ENCODE peak calls at places on chromosomes 5 and 9, in six cellular contexts. G is GM13977, X is psoas muscle, C is left colon, B is GM10248, S is kidney. R is an unnamed sample.
A peak's percentile ranks its signal among the peaks of the same experiment; 100 is the strongest.

GRCh38 chr9:69771775-69772418 is 12.1 kb upstream of the PTAR1 start:
- DNase-seq in G (no peak), X (no peak), C (no peak), B (no peak), S (no peak), R (no peak)

GRCh38 chr5:32462618-32463017 is 18.1 kb upstream of the ZFR start:
- DNase-seq in G (no peak), X (no peak), C (no peak), B (no peak), S (no peak), R (no peak)

GRCh38 chr5:12248831-12249230 is 344.6 kb upstream of the CTNND2 start:
- DNase-seq in G (no peak), X (no peak), C (no peak), B (no peak), S (no peak), R (no peak)

GRCh38 chr5:159775890-159776289 is 140.4 kb upstream of the ADRA1B start:
- DNase-seq in G (no peak), X (no peak), C (no peak), B (no peak), S (no peak), R (no peak)

GRCh38 chr5:31534527-31535046 is 2.5 kb downstream of the C5orf22 start:
- DNase-seq in G (no peak), X (no peak), C (no peak), B (no peak), S (no peak), R (no peak)

GRCh38 chr9:127122176-127123151 is at the start of gene ANGPTL2:
- DNase-seq in G (peak; percentile 73), X (peak; percentile 92), C (peak; percentile 84), B (peak; percentile 37), S (peak; percentile 97), R (peak; percentile 97)

GRCh38 chr5:73702951-73703350 is 77.0 kb downstream of the ARHGEF28 start:
- DNase-seq in G (no peak), X (no peak), C (no peak), B (no peak), S (no peak), R (no peak)

GRCh38 chr9:90124961-90125360 is 517.7 kb downstream of the DIRAS2 start:
- DNase-seq in G (no peak), X (no peak), C (no peak), B (no peak), S (no peak), R (no peak)

GRCh38 chr9:100216178-100216787 is 117.2 kb downstream of the INVS start:
- DNase-seq in G (peak; percentile 27), X (peak; percentile 37), C (no peak), B (peak; percentile 55), S (no peak), R (no peak)

GRCh38 chr5:93257616-93258015 is 323.4 kb downstream of the NR2F1-AS1 start:
- DNase-seq in G (no peak), X (no peak), C (no peak), B (no peak), S (no peak), R (no peak)

GRCh38 chr9:91500509-91501011 is 76.9 kb upstream of the NFIL3 start:
- DNase-seq in G (no peak), X (no peak), C (no peak), B (no peak), S (no peak), R (no peak)

GRCh38 chr9:75238311-75238976 is 150.1 kb downstream of the OSTF1 start:
- DNase-seq in G (peak; percentile 28), X (no peak), C (peak; percentile 52), B (peak; percentile 39), S (no peak), R (no peak)

GRCh38 chr5:4233671-4234070 is 638.0 kb downstream of the IRX1 start:
- DNase-seq in G (no peak), X (no peak), C (no peak), B (no peak), S (no peak), R (no peak)

GRCh38 chr5:89095341-89095740 is 212.4 kb upstream of the MEF2C start:
- DNase-seq in G (no peak), X (no peak), C (no peak), B (no peak), S (no peak), R (no peak)

GRCh38 chr5:135047347-135047695 is 13.3 kb upstream of the PITX1 start:
- DNase-seq in G (no peak), X (no peak), C (no peak), B (no peak), S (peak; percentile 29), R (no peak)

GRCh38 chr5:79109527-79110492 is 1.8 kb upstream of the BHMT start:
- DNase-seq in G (peak; percentile 61), X (peak; percentile 21), C (no peak), B (peak; percentile 59), S (no peak), R (no peak)

GRCh38 chr9:18238752-18239151 is 235.2 kb upstream of the ADAMTSL1 start:
- DNase-seq in G (no peak), X (no peak), C (no peak), B (no peak), S (no peak), R (no peak)

GRCh38 chr5:6791031-6791577 is 77.9 kb downstream of the TENT4A start:
- DNase-seq in G (no peak), X (no peak), C (no peak), B (no peak), S (no peak), R (no peak)

GRCh38 chr5:125002727-125003598 is 256.5 kb upstream of the ZNF608 start:
- DNase-seq in G (no peak), X (no peak), C (no peak), B (no peak), S (no peak), R (no peak)